ENCODE peak calls at places on chromosomes 4 and X, in five cellular contexts. C, I, L, T and D are unnamed samples. For H3K27me3, the result is how much of the 10 kb centered on the place peaks cover.

GRCh38 chr4:18858229-18858922 is 836.8 kb upstream of the LCORL start:
- DNase-seq in C (no peak), I (no peak), L (no peak), T (no peak), D (no peak)

GRCh38 chr4:22488136-22488535 is 27.7 kb downstream of the ADGRA3 start:
- DNase-seq in C (no peak), I (no peak), L (no peak), T (no peak), D (no peak)

GRCh38 chrX:84144281-84144680 is 43.7 kb downstream of the RPS6KA6 start:
- DNase-seq in C (no peak), I (no peak), L (no peak), T (no peak), D (no peak)

GRCh38 chrX:23901805-23902204 is 5.9 kb downstream of the APOO start:
- DNase-seq in C (peak), I (peak), L (peak), T (no peak), D (no peak)

GRCh38 chrX:10119399-10119990 is 37.3 kb upstream of the CLCN4 start:
- DNase-seq in C (peak), I (peak), L (peak), T (no peak), D (peak)

GRCh38 chr4:147590249-147590920 is 26.8 kb upstream of the TMEM184C start:
- DNase-seq in C (peak), I (peak), L (peak), T (peak), D (peak)

GRCh38 chr4:147481577-147482109 is 746 bp downstream of the EDNRA start:
- DNase-seq in C (no peak), I (no peak), L (no peak), T (no peak), D (no peak)

GRCh38 chr4:76767983-76768382 is 130.0 kb downstream of the SOWAHB start:
- DNase-seq in C (peak), I (no peak), L (no peak), T (no peak), D (no peak)

GRCh38 chr4:8547108-8547911 is 32.9 kb upstream of the GPR78 start:
- DNase-seq in C (no peak), I (no peak), L (no peak), T (peak), D (no peak)

GRCh38 chr4:43316813-43317212 is 424.3 kb downstream of the GRXCR1 start:
- DNase-seq in C (no peak), I (no peak), L (no peak), T (no peak), D (no peak)

GRCh38 chr4:185504098-185505047 is 30.9 kb downstream of the PDLIM3 start:
- DNase-seq in C (peak), I (no peak), L (peak), T (peak), D (peak)

GRCh38 chr4:93221771-93222170 is 606.8 kb upstream of the ATOH1 start:
- DNase-seq in C (no peak), I (no peak), L (no peak), T (no peak), D (no peak)

DNA sequence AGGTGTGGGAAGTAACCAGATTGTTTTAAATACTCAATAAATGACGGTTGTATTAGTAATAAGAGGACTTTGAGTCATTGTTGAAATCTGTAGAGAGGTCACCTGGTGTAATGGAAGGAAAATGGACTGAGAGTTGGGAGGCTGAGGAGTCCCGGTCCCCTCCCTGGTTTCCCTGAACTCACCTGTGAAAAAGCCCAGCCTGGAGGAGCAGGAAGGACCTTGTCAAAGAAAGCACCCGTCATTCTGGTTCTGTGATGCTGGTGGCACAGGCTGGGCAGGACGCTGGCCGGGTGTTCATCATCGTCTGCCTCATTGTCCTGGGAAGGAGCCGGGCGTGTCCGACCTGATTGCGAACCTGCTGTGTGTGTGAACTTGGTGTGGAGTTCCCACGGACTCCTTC is 70.8 kb downstream of the SORCS2 start:
- DNase-seq in C (no peak), I (no peak), L (no peak), T (no peak), D (no peak)
- H3K27me3 ChIP-seq in C (under half), I (under half), L (under half), T (under half), D (under half)

GRCh38 chrX:152991123-152991522 is 2.8 kb downstream of the PNMA5 start:
- DNase-seq in C (no peak), I (no peak), L (no peak), T (no peak), D (no peak)

GRCh38 chrX:152993933-152994332 is at the start of gene PNMA5:
- DNase-seq in C (no peak), I (no peak), L (no peak), T (no peak), D (no peak)

GRCh38 chrX:152989292-152989658 is 4.6 kb downstream of the PNMA5 start:
- DNase-seq in C (no peak), I (no peak), L (no peak), T (no peak), D (no peak)

GRCh38 chrX:152988536-152989291 is 5.2 kb downstream of the PNMA5 start:
- DNase-seq in C (no peak), I (no peak), L (no peak), T (no peak), D (no peak)

GRCh38 chrX:152992120-152992519 is 1.8 kb downstream of the PNMA5 start:
- DNase-seq in C (no peak), I (no peak), L (no peak), T (no peak), D (no peak)
- H3K27me3 ChIP-seq in C (under half), I (under half), L (under half), T (under half), D (under half)

DNA sequence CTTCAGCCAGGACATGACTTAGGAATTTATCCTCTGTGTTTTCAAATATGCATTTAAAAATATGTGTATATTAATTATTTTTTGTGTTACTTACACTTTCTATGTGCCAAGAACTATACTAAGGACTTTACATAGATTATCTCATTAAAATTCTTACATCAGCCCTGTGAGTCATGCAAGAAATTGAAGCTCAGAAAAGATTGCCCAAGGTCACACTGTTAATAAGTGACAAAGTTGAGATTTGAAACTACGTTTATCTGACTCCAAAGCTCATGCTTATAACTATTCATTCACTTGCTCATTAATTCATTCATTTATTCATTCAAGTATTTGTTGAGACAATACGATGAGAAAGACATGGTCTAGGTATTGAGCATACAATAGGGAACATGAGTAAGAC is 62.9 kb upstream of the CHRDL1 start:
- DNase-seq in C (no peak), I (no peak), L (no peak), T (no peak), D (no peak)
- H3K27me3 ChIP-seq in C (under half), I (under half), L (under half), T (under half), D (under half)

DNA sequence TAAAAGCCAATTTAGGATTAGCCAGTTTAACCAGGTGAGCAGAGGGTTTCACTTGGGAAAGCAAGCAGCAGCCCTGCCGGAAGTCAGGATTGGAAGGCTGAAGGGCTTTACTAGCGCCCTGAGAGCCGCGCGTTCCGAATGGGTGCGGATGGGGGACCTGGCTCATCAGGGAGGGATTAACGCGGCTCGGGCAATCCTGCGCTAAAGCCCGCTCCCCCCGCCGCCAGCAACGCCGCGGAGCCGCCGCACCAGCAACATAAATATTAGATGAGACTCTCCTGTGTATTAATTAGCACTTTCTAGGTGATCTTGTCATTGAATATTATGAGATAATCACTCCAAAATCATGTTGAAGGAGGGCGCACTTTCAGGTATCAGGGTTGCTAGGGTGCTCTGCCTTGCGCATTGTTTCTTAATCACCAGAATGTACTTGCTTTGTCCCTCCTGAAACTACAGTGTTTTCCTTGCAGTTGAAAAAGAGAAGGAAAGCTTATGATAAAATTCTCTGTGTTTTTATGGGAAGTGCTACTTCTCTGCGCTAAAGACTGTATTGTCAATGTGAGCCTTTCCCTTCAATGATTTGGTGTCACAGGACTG is 357.1 kb upstream of the FAM241A start:
- DNase-seq in C (no peak), I (no peak), L (no peak), T (peak), D (no peak)
- H3K27me3 ChIP-seq in C (under half), I (under half), L (under half), T (under half), D (under half)